ENCODE peak calls at places on chromosome X, in six cellular contexts. G is kidney, R is AG09309, I is SK-N-SH, A is AG04449, D is mammary epithelial cell. M is an unnamed sample.

GRCh38 chrX:83469551-83469950 is 38.5 kb upstream of the POU3F4 start:
- DNase-seq in G (no peak), A (no peak), R (no peak), I (peak; percentile 15), D (peak; percentile 6), M (no peak)

GRCh38 chrX:107470971-107471370 is 21.5 kb downstream of the FRMPD3 start:
- DNase-seq in I (no peak), G (no peak), D (no peak), A (no peak), R (no peak), M (no peak)

GRCh38 chrX:66233206-66233605 is 69.2 kb downstream of the HEPH start:
- DNase-seq in G (no peak), D (no peak), A (no peak), R (no peak), I (no peak), M (no peak)

GRCh38 chrX:153687121-153688039 is at the start of gene SLC6A8:
- DNase-seq in A (no peak), G (peak; percentile 91), D (peak; percentile 57), I (peak; percentile 87), R (no peak), M (no peak)

GRCh38 chrX:1093112-1093511 is 119.3 kb downstream of the CRLF2 start:
- DNase-seq in I (no peak), R (no peak), G (peak; percentile 44), A (no peak), D (no peak), M (no peak)

GRCh38 chrX:74249963-74250362 is 54.0 kb upstream of the ZCCHC13 start:
- DNase-seq in A (no peak), D (no peak), R (no peak), G (no peak), I (no peak), M (no peak)

GRCh38 chrX:21700967-21701366 is 42.8 kb upstream of the KLHL34 start:
- DNase-seq in I (peak; percentile 24), G (no peak), R (no peak), D (no peak), A (no peak), M (no peak)

GRCh38 chrX:2614911-2615310 is 76.2 kb upstream of the CD99 start:
- DNase-seq in D (peak; percentile 43), I (no peak), G (no peak), A (peak; percentile 59), R (peak; percentile 73), M (peak; percentile 64)

GRCh38 chrX:123807825-123808416 is 51.9 kb upstream of the XIAP start:
- DNase-seq in A (no peak), I (no peak), G (no peak), D (no peak), R (peak; percentile 51), M (no peak)

GRCh38 chrX:100994352-100995281 is 25.1 kb downstream of the ARL13A start:
- DNase-seq in G (no peak), D (peak; percentile 79), I (no peak), R (no peak), A (no peak), M (no peak)

GRCh38 chrX:106897259-106897658 is 5.9 kb downstream of the RIPPLY1 start:
- DNase-seq in I (no peak), G (no peak), A (no peak), D (peak; percentile 12), R (no peak), M (peak; percentile 6)

GRCh38 chrX:40130207-40130606 is 32.4 kb upstream of the BCOR start:
- DNase-seq in G (no peak), D (peak; percentile 67), I (no peak), A (peak; percentile 19), R (no peak), M (no peak)

GRCh38 chrX:41952102-41952501 is 28.7 kb upstream of the CASK start:
- DNase-seq in R (no peak), A (no peak), I (no peak), D (no peak), G (no peak), M (no peak)

GRCh38 chrX:53081925-53082772 is at the start of gene TSPYL2:
- DNase-seq in I (peak; percentile 92), A (peak; percentile 91), D (peak; percentile 89), R (peak; percentile 94), G (peak; percentile 98), M (peak; percentile 81)

GRCh38 chrX:15233416-15234015 is 36.4 kb downstream of the ASB9 start:
- DNase-seq in I (no peak), D (no peak), A (no peak), R (no peak), G (no peak), M (no peak)

GRCh38 chrX:153818571-153819397 is 11.6 kb downstream of the PDZD4 start:
- DNase-seq in A (no peak), I (peak; percentile 90), G (peak; percentile 48), D (no peak), R (no peak), M (no peak)

GRCh38 chrX:9856596-9856995 is 70.4 kb downstream of the SHROOM2 start:
- DNase-seq in A (no peak), I (no peak), G (no peak), R (no peak), D (no peak), M (no peak)

GRCh38 chrX:42755820-42756219 is 22.1 kb downstream of the PPP1R2C start:
- DNase-seq in D (peak; percentile 46), G (peak; percentile 66), R (peak; percentile 20), A (peak; percentile 17), I (no peak), M (no peak)

DNA sequence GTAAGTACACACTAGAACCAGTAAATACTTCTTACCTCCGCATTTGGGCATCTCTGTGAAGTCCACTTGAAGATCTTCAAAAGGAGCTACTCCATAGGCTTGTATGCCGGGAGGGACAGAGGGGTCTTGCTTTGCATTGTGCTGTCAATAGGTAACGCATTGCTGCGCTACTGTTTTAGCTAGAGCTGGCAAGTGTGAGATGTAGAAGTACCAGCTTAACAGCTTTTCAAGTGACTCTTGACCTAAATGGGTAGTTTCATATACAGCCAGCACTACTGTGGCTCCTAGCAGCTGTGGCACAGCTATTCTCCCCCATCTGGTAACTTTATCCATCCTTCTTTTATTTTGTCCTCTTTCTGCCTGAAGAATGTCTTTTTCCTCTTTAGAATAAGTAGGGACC is 205.3 kb upstream of the KLF8 start:
- DNase-seq in D (no peak), I (no peak), A (no peak), G (no peak), R (no peak), M (no peak)
- H3K4me3 ChIP-seq in D (no peak overlapping the region), I (no peak overlapping the region), A (no peak overlapping the region), G (no peak overlapping the region), R (no peak overlapping the region), M (no peak overlapping the region)

GRCh38 chrX:109384569-109385174 is 97.2 kb downstream of the GUCY2F start:
- DNase-seq in G (no peak), R (no peak), D (no peak), I (no peak), A (no peak), M (no peak)
- TF ChIP-seq CTCF in G (peak; percentile 11), R (peak; percentile 37), D (peak; percentile 63), I (peak; percentile 67), A (peak; percentile 9), M (peak; percentile 25)

GRCh38 chrX:103571726-103572125 is 13.6 kb upstream of the TCEAL4 start:
- DNase-seq in G (no peak), D (no peak), R (no peak), I (no peak), A (no peak), M (no peak)
- H3K4me3 ChIP-seq in G (no peak overlapping the region), D (no peak overlapping the region), R (no peak overlapping the region), I (no peak overlapping the region), A (no peak overlapping the region), M (no peak overlapping the region)

DNA sequence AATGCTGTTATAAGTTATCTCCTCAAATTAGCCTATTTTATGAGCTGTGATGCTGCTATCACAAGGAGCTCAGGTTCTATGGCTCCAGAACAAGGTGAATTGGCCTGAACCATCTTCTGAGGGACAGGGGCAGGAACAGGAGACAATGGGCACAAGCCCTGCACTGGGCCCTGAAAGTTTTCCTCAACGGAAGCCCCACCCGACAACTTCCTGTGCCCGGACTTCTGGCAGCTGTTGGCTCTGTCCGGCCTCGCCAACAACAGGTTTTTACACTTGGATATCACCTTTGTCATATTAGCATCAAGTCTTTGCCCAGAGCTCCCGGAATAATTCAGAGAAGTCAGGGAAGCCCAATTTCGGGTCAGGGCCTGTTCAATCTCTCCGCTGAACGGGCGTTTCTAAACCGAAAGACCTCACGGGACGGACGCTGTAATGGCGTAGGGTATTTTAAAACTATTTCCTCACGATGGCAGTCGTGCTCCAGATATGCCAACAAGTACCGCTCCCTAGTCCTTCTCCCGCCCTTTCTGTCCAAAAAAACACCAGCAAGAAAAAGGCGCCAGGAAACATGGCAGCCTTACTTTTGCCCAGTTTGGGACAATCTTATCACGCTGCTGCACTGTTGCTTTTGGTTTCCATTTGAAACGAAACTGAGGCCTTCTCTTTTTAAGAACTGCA is 201.0 kb upstream of the STK26 start:
- DNase-seq in I (peak; percentile 67), G (peak; percentile 76), A (no peak), D (peak; percentile 69), R (peak; percentile 69), M (no peak)
- TF ChIP-seq CTCF in I (peak; percentile 60), G (peak; percentile 9), A (no peak), D (peak; percentile 43), R (peak; percentile 31), M (no peak)

GRCh38 chrX:129981752-129982299 is 609 bp upstream of the BCORL1 start:
- DNase-seq in I (peak; percentile 50), G (no peak), D (no peak), A (no peak), R (no peak), M (no peak)
- H3K4me3 ChIP-seq in I (no peak overlapping the region), G (peak overlapping the region; percentile 55), D (no peak overlapping the region), A (peak overlapping the region; percentile 53), R (no peak overlapping the region), M (no peak overlapping the region)

DNA sequence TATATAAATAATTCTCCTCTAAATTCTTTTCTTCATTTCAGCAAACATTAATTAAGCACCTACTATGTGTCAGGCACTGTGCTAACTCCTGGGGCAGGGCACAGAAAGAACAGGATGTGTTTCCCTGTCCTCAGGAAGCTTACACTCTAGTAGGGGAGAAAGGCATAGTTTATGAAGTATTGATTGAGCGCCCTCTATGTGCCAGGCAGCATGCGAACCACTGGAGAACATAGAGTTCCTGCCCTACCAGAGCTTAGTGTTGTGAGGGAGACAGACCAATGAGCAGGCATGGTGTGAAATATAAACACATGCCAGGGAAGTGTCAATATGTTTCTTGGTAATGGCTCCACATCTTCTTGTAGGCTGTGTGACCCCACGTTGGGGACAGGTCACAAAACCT is 3.7 kb downstream of the ADGRG4 start:
- DNase-seq in A (no peak), R (no peak), I (no peak), G (no peak), D (no peak), M (no peak)
- TF ChIP-seq CTCF in A (no peak), R (no peak), I (peak; percentile 10), G (no peak), D (no peak), M (no peak)

GRCh38 chrX:136650811-136651210 is 2.9 kb downstream of the CD40LG start:
- DNase-seq in R (no peak), A (no peak), D (no peak), I (no peak), G (no peak), M (no peak)
- H3K4me3 ChIP-seq in R (no peak overlapping the region), A (no peak overlapping the region), D (no peak overlapping the region), I (no peak overlapping the region), G (no peak overlapping the region), M (no peak overlapping the region)

GRCh38 chrX:115378471-115378870 is 89.0 kb downstream of the LUZP4 start:
- DNase-seq in I (no peak), G (no peak), A (no peak), D (no peak), R (peak; percentile 44), M (no peak)
- TF ChIP-seq CTCF in I (no peak), G (no peak), A (no peak), D (no peak), R (peak; percentile 6), M (no peak)

M was measured in HFF-Myc.